ENCODE peak calls at places on chromosomes 7 and 10, in ten cellular contexts. L is CD8-positive, alpha-beta T cell; U is GM23248; D is GM12891; Z is amygdala; C is ovary; J is T-helper 1 cell; G is NCI-H1092; A is NCI-H1417; M is mesothelial cell of epicardium. P is an unnamed sample.

GRCh38 chr7:114370177-114370576 is 44.4 kb upstream of the FOXP2 start:
- DNase-seq in A (peak; percentile 81), J (no peak), C (no peak), G (peak; percentile 28), M (no peak), U (no peak), L (no peak), D (no peak), Z (no peak), P (no peak)

GRCh38 chr7:12423995-12424745 is 20.5 kb upstream of the VWDE start:
- DNase-seq in J (no peak), U (no peak), C (no peak), A (no peak), G (no peak), D (no peak), Z (no peak), M (no peak), L (no peak), P (no peak)

GRCh38 chr10:48667960-48668541 is 16.6 kb upstream of the WDFY4 start:
- DNase-seq in M (no peak), Z (no peak), U (no peak), G (no peak), C (no peak), J (no peak), D (no peak), L (no peak), A (no peak), P (no peak)

GRCh38 chr7:1986366-1987083 is 246.2 kb downstream of the MAD1L1 start:
- DNase-seq in G (no peak), J (no peak), Z (no peak), U (no peak), A (no peak), M (no peak), L (no peak), C (no peak), D (no peak), P (no peak)

GRCh38 chr10:102455893-102456471 is 4.6 kb upstream of the C10orf95 start:
- DNase-seq in M (no peak), U (peak; percentile 89), L (no peak), A (no peak), J (no peak), Z (no peak), D (no peak), G (no peak), C (no peak), P (no peak)

GRCh38 chr10:70954777-70955176 is 66.4 kb upstream of the PCBD1 start:
- DNase-seq in G (no peak), J (no peak), C (no peak), L (no peak), M (no peak), U (no peak), Z (no peak), D (no peak), A (no peak), P (no peak)

GRCh38 chr7:29825750-29826529 is 19.6 kb downstream of the WIPF3 start:
- DNase-seq in C (no peak), M (no peak), U (no peak), G (no peak), A (no peak), L (no peak), D (no peak), J (no peak), Z (no peak), P (no peak)

GRCh38 chr7:113085781-113086390 is 741 bp downstream of the GPR85 start:
- DNase-seq in D (no peak), Z (no peak), L (no peak), M (no peak), C (no peak), G (peak; percentile 11), A (peak; percentile 68), J (no peak), U (peak; percentile 46), P (no peak)

P was measured in HTR-8/SVneo.